ENCODE peak calls at places on chromosomes 12 and 14, in seven cellular contexts. One of them, this sample, is unnamed. For H3K9me3, the result is how much of the 10 kb centered on the place peaks cover.

GRCh38 chr14:74595006-74595735 is 16.9 kb downstream of the LTBP2 start:
- DNase-seq in cardiac muscle cell: no peak
- DNase-seq in heart right ventricle: peak
- DNase-seq in CD8-positive, alpha-beta memory T cell: no peak
- DNase-seq in osteoblast: peak
- DNase-seq in ovary: peak
- DNase-seq in aorta: peak
- DNase-seq in this sample: no peak

GRCh38 chr14:75831971-75832370 is 149.8 kb downstream of the TGFB3 start:
- DNase-seq in cardiac muscle cell: no peak
- DNase-seq in heart right ventricle: no peak
- DNase-seq in CD8-positive, alpha-beta memory T cell: no peak
- DNase-seq in osteoblast: no peak
- DNase-seq in ovary: peak
- DNase-seq in aorta: no peak
- DNase-seq in this sample: no peak

GRCh38 chr12:67981236-67982164 is 7.7 kb upstream of the IFNG-AS1 start:
- DNase-seq in cardiac muscle cell: no peak
- DNase-seq in heart right ventricle: no peak
- DNase-seq in CD8-positive, alpha-beta memory T cell: no peak
- DNase-seq in osteoblast: peak
- DNase-seq in ovary: no peak
- DNase-seq in aorta: no peak
- DNase-seq in this sample: no peak

GRCh38 chr12:79521576-79521975 is 169.2 kb downstream of the PAWR start:
- DNase-seq in cardiac muscle cell: no peak
- DNase-seq in heart right ventricle: no peak
- DNase-seq in CD8-positive, alpha-beta memory T cell: no peak
- DNase-seq in osteoblast: peak
- DNase-seq in ovary: no peak
- DNase-seq in aorta: no peak
- DNase-seq in this sample: no peak

GRCh38 chr12:30257614-30258013 is 438.1 kb downstream of the IPO8 start:
- DNase-seq in cardiac muscle cell: no peak
- DNase-seq in heart right ventricle: no peak
- DNase-seq in CD8-positive, alpha-beta memory T cell: no peak
- DNase-seq in osteoblast: no peak
- DNase-seq in ovary: no peak
- DNase-seq in aorta: no peak
- DNase-seq in this sample: no peak

GRCh38 chr12:121926874-121927706 is 8.7 kb downstream of the CFAP251 start:
- DNase-seq in cardiac muscle cell: no peak
- DNase-seq in heart right ventricle: no peak
- DNase-seq in CD8-positive, alpha-beta memory T cell: no peak
- DNase-seq in osteoblast: no peak
- DNase-seq in ovary: no peak
- DNase-seq in aorta: no peak
- DNase-seq in this sample: no peak

GRCh38 chr14:45810152-45810872 is 557.3 kb upstream of the MIS18BP1 start:
- DNase-seq in cardiac muscle cell: peak
- DNase-seq in heart right ventricle: no peak
- DNase-seq in CD8-positive, alpha-beta memory T cell: no peak
- DNase-seq in osteoblast: no peak
- DNase-seq in ovary: no peak
- DNase-seq in aorta: no peak
- DNase-seq in this sample: no peak

GRCh38 chr12:47209014-47209413 is 129.3 kb upstream of the AMIGO2 start:
- DNase-seq in cardiac muscle cell: no peak
- DNase-seq in heart right ventricle: no peak
- DNase-seq in CD8-positive, alpha-beta memory T cell: no peak
- DNase-seq in osteoblast: no peak
- DNase-seq in ovary: no peak
- DNase-seq in aorta: no peak
- DNase-seq in this sample: no peak

GRCh38 chr14:55512421-55512820 is 67.6 kb upstream of the KTN1 start:
- DNase-seq in cardiac muscle cell: no peak
- DNase-seq in heart right ventricle: no peak
- DNase-seq in CD8-positive, alpha-beta memory T cell: no peak
- DNase-seq in osteoblast: no peak
- DNase-seq in ovary: no peak
- DNase-seq in aorta: no peak
- DNase-seq in this sample: no peak

DNA sequence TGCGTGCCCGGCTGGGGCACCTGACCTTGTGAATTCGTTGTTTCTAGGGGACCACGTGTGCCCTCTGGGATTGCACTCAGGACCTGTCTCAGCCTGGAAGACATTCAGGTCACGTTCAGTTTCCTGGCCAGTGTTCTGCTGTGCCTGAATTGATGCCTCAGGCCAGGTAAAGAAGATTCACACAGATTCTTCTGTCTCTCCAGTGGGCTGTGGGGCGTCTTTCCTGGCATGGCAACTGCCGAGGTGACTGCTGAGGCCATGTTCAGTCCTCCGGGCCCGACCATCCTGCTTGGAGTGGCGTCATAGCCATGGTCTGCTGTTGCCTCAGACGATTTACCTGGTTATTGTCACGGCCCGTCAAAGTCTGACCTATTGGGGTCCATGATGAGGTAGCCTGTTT is 13.5 kb downstream of the ZNF605 start:
- DNase-seq in cardiac muscle cell: no peak
- DNase-seq in heart right ventricle: no peak
- DNase-seq in CD8-positive, alpha-beta memory T cell: no peak
- DNase-seq in osteoblast: no peak
- DNase-seq in ovary: no peak
- DNase-seq in aorta: no peak
- DNase-seq in this sample: no peak
- H3K9me3 ChIP-seq in cardiac muscle cell: under half
- H3K9me3 ChIP-seq in heart right ventricle: half or more
- H3K9me3 ChIP-seq in CD8-positive, alpha-beta memory T cell: under half
- H3K9me3 ChIP-seq in osteoblast: under half
- H3K9me3 ChIP-seq in ovary: under half
- H3K9me3 ChIP-seq in aorta: under half
- H3K9me3 ChIP-seq in this sample: under half

GRCh38 chr12:94791933-94792332 is 141.6 kb upstream of the TMCC3 start:
- DNase-seq in cardiac muscle cell: no peak
- DNase-seq in heart right ventricle: no peak
- DNase-seq in CD8-positive, alpha-beta memory T cell: no peak
- DNase-seq in osteoblast: no peak
- DNase-seq in ovary: no peak
- DNase-seq in aorta: no peak
- DNase-seq in this sample: no peak
- H3K9me3 ChIP-seq in cardiac muscle cell: under half
- H3K9me3 ChIP-seq in heart right ventricle: under half
- H3K9me3 ChIP-seq in CD8-positive, alpha-beta memory T cell: under half
- H3K9me3 ChIP-seq in osteoblast: under half
- H3K9me3 ChIP-seq in ovary: under half
- H3K9me3 ChIP-seq in aorta: under half
- H3K9me3 ChIP-seq in this sample: under half

GRCh38 chr12:97767347-97767746 is 304.7 kb downstream of the RMST start:
- DNase-seq in cardiac muscle cell: no peak
- DNase-seq in heart right ventricle: no peak
- DNase-seq in CD8-positive, alpha-beta memory T cell: no peak
- DNase-seq in osteoblast: no peak
- DNase-seq in ovary: no peak
- DNase-seq in aorta: no peak
- DNase-seq in this sample: no peak
- H3K9me3 ChIP-seq in cardiac muscle cell: under half
- H3K9me3 ChIP-seq in heart right ventricle: under half
- H3K9me3 ChIP-seq in CD8-positive, alpha-beta memory T cell: under half
- H3K9me3 ChIP-seq in osteoblast: under half
- H3K9me3 ChIP-seq in ovary: under half
- H3K9me3 ChIP-seq in aorta: under half
- H3K9me3 ChIP-seq in this sample: under half

GRCh38 chr14:36511981-36512584 is 7.9 kb downstream of the NKX2-1 start:
- DNase-seq in cardiac muscle cell: no peak
- DNase-seq in heart right ventricle: no peak
- DNase-seq in CD8-positive, alpha-beta memory T cell: no peak
- DNase-seq in osteoblast: peak
- DNase-seq in ovary: no peak
- DNase-seq in aorta: no peak
- DNase-seq in this sample: no peak
- H3K9me3 ChIP-seq in cardiac muscle cell: under half
- H3K9me3 ChIP-seq in heart right ventricle: under half
- H3K9me3 ChIP-seq in CD8-positive, alpha-beta memory T cell: under half
- H3K9me3 ChIP-seq in osteoblast: under half
- H3K9me3 ChIP-seq in ovary: under half
- H3K9me3 ChIP-seq in aorta: under half
- H3K9me3 ChIP-seq in this sample: under half

DNA sequence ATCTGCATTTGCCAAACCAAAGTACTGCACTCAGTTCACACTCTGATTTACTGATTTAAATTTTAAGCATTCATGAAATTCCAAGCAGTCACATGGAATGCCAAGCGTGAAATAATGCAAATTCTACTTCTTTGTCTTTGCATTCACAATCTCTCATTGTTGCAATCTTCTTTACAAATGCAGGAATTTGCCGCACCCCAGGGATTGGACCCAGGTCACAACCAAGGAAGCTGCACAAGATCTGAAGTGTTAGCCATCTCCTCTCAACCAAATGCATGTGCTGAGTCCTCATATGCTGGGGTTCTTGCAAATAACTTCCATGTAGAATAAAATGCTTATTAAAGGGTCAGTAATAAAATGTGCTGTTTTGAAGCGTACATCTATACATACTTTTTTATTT is 72.0 kb downstream of the TUNAR start:
- DNase-seq in cardiac muscle cell: no peak
- DNase-seq in heart right ventricle: no peak
- DNase-seq in CD8-positive, alpha-beta memory T cell: no peak
- DNase-seq in osteoblast: no peak
- DNase-seq in ovary: no peak
- DNase-seq in aorta: no peak
- DNase-seq in this sample: no peak
- H3K9me3 ChIP-seq in cardiac muscle cell: under half
- H3K9me3 ChIP-seq in heart right ventricle: under half
- H3K9me3 ChIP-seq in CD8-positive, alpha-beta memory T cell: under half
- H3K9me3 ChIP-seq in osteoblast: under half
- H3K9me3 ChIP-seq in ovary: under half
- H3K9me3 ChIP-seq in aorta: under half
- H3K9me3 ChIP-seq in this sample: under half

DNA sequence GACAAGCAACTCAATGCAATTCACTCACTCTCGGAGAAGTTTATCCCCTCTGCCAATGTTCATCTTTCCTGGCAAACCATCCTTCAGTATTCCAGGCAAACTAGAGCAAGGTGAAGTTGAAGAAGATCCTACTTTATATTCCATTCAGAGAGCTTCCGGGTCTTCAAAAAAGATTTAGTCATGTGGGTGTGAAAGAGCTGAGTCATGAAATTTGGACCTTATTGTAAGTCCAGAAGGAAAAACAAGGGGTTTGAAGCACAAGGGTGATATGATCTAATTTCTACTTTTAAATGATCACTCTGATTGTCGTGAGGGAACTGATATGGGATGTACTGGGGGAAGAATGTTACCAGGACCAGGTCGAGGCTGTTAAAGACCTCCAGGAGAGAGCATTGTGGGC is 2.8 kb upstream of the PRH2 start:
- DNase-seq in cardiac muscle cell: no peak
- DNase-seq in heart right ventricle: no peak
- DNase-seq in CD8-positive, alpha-beta memory T cell: no peak
- DNase-seq in osteoblast: no peak
- DNase-seq in ovary: no peak
- DNase-seq in aorta: no peak
- DNase-seq in this sample: no peak
- H3K9me3 ChIP-seq in cardiac muscle cell: under half
- H3K9me3 ChIP-seq in heart right ventricle: under half
- H3K9me3 ChIP-seq in CD8-positive, alpha-beta memory T cell: under half
- H3K9me3 ChIP-seq in osteoblast: under half
- H3K9me3 ChIP-seq in ovary: under half
- H3K9me3 ChIP-seq in aorta: under half
- H3K9me3 ChIP-seq in this sample: under half

GRCh38 chr12:127182018-127182417 is 1085.0 kb upstream of the TMEM132C start:
- DNase-seq in cardiac muscle cell: no peak
- DNase-seq in heart right ventricle: no peak
- DNase-seq in CD8-positive, alpha-beta memory T cell: no peak
- DNase-seq in osteoblast: no peak
- DNase-seq in ovary: no peak
- DNase-seq in aorta: peak
- DNase-seq in this sample: no peak

GRCh38 chr12:127176804-127177203 is 1090.2 kb upstream of the TMEM132C start:
- DNase-seq in cardiac muscle cell: no peak
- DNase-seq in heart right ventricle: no peak
- DNase-seq in CD8-positive, alpha-beta memory T cell: no peak
- DNase-seq in osteoblast: no peak
- DNase-seq in ovary: no peak
- DNase-seq in aorta: no peak
- DNase-seq in this sample: no peak

GRCh38 chr12:127178463-127178862 is 1088.5 kb upstream of the TMEM132C start:
- DNase-seq in cardiac muscle cell: no peak
- DNase-seq in heart right ventricle: no peak
- DNase-seq in CD8-positive, alpha-beta memory T cell: no peak
- DNase-seq in osteoblast: no peak
- DNase-seq in ovary: no peak
- DNase-seq in aorta: no peak
- DNase-seq in this sample: no peak

GRCh38 chr12:127178039-127178438 is 1088.9 kb upstream of the TMEM132C start:
- DNase-seq in cardiac muscle cell: no peak
- DNase-seq in heart right ventricle: no peak
- DNase-seq in CD8-positive, alpha-beta memory T cell: no peak
- DNase-seq in osteoblast: no peak
- DNase-seq in ovary: no peak
- DNase-seq in aorta: no peak
- DNase-seq in this sample: no peak

DNA sequence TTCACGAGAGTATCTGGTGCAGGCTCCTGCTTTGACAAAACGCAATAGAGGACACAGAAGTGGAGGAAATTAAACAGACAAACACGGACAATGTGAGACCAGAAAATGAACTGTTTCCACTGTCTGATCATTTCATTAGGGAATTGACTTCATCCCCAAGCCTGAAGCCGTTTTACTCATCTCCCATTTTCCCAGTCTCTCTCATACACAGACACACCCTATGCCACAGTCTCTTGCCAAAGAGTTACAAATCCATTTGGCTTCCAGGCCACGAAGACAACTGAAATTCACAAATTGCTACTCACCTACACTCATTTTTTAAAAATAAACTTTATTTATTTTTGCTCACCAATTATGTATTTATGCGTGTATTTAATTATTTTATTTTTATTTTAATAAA is 1087.8 kb upstream of the TMEM132C start:
- DNase-seq in cardiac muscle cell: no peak
- DNase-seq in heart right ventricle: no peak
- DNase-seq in CD8-positive, alpha-beta memory T cell: no peak
- DNase-seq in osteoblast: peak
- DNase-seq in ovary: no peak
- DNase-seq in aorta: no peak
- DNase-seq in this sample: no peak
- H3K9me3 ChIP-seq in cardiac muscle cell: under half
- H3K9me3 ChIP-seq in heart right ventricle: under half
- H3K9me3 ChIP-seq in CD8-positive, alpha-beta memory T cell: under half
- H3K9me3 ChIP-seq in osteoblast: under half
- H3K9me3 ChIP-seq in ovary: under half
- H3K9me3 ChIP-seq in aorta: under half
- H3K9me3 ChIP-seq in this sample: under half